ENCODE peak calls at places on chromosome 9, in five cellular contexts. One of them, this sample, is unnamed.

GRCh38 chr9:93597871-93598646 is 21.7 kb downstream of the PHF2 start:
- DNase-seq in stimulated activated CD4-positive, alpha-beta T cell treated with anti-CD3 and anti-CD28 coated beads, Interleukin-4, amount 100 ng/mL, for 48 hours: no peak
- DNase-seq in DMS53: no peak
- DNase-seq in WERI-Rb-1: no peak
- DNase-seq in stimulated activated CD8-positive, alpha-beta memory T cell treated with anti-CD3 and anti-CD28 coated beads, Interleukin-15, amount 100 ng/mL, for 4 hours: no peak
- DNase-seq in this sample: no peak

GRCh38 chr9:124632077-124632621 is 125.0 kb upstream of the NR5A1 start:
- DNase-seq in stimulated activated CD4-positive, alpha-beta T cell treated with anti-CD3 and anti-CD28 coated beads, Interleukin-4, amount 100 ng/mL, for 48 hours: no peak
- DNase-seq in DMS53: no peak
- DNase-seq in WERI-Rb-1: no peak
- DNase-seq in stimulated activated CD8-positive, alpha-beta memory T cell treated with anti-CD3 and anti-CD28 coated beads, Interleukin-15, amount 100 ng/mL, for 4 hours: no peak
- DNase-seq in this sample: no peak

GRCh38 chr9:81052846-81053245 is 636.5 kb downstream of the TLE1 start:
- DNase-seq in stimulated activated CD4-positive, alpha-beta T cell treated with anti-CD3 and anti-CD28 coated beads, Interleukin-4, amount 100 ng/mL, for 48 hours: no peak
- DNase-seq in DMS53: no peak
- DNase-seq in WERI-Rb-1: no peak
- DNase-seq in stimulated activated CD8-positive, alpha-beta memory T cell treated with anti-CD3 and anti-CD28 coated beads, Interleukin-15, amount 100 ng/mL, for 4 hours: no peak
- DNase-seq in this sample: no peak

GRCh38 chr9:86706391-86706790 is 240.9 kb downstream of the GAS1 start:
- DNase-seq in stimulated activated CD4-positive, alpha-beta T cell treated with anti-CD3 and anti-CD28 coated beads, Interleukin-4, amount 100 ng/mL, for 48 hours: no peak
- DNase-seq in DMS53: no peak
- DNase-seq in WERI-Rb-1: no peak
- DNase-seq in stimulated activated CD8-positive, alpha-beta memory T cell treated with anti-CD3 and anti-CD28 coated beads, Interleukin-15, amount 100 ng/mL, for 4 hours: no peak
- DNase-seq in this sample: no peak

GRCh38 chr9:4009006-4009511 is 290.8 kb downstream of the GLIS3 start:
- DNase-seq in stimulated activated CD4-positive, alpha-beta T cell treated with anti-CD3 and anti-CD28 coated beads, Interleukin-4, amount 100 ng/mL, for 48 hours: no peak
- DNase-seq in DMS53: no peak
- DNase-seq in WERI-Rb-1: no peak
- DNase-seq in stimulated activated CD8-positive, alpha-beta memory T cell treated with anti-CD3 and anti-CD28 coated beads, Interleukin-15, amount 100 ng/mL, for 4 hours: no peak
- DNase-seq in this sample: no peak

GRCh38 chr9:22992781-22993180 is 546.2 kb downstream of the DMRTA1 start:
- DNase-seq in stimulated activated CD4-positive, alpha-beta T cell treated with anti-CD3 and anti-CD28 coated beads, Interleukin-4, amount 100 ng/mL, for 48 hours: no peak
- DNase-seq in DMS53: no peak
- DNase-seq in WERI-Rb-1: no peak
- DNase-seq in stimulated activated CD8-positive, alpha-beta memory T cell treated with anti-CD3 and anti-CD28 coated beads, Interleukin-15, amount 100 ng/mL, for 4 hours: no peak
- DNase-seq in this sample: no peak

GRCh38 chr9:127884427-127884911 is 7.0 kb upstream of the AK1 start:
- DNase-seq in stimulated activated CD4-positive, alpha-beta T cell treated with anti-CD3 and anti-CD28 coated beads, Interleukin-4, amount 100 ng/mL, for 48 hours: no peak
- DNase-seq in DMS53: no peak
- DNase-seq in WERI-Rb-1: no peak
- DNase-seq in stimulated activated CD8-positive, alpha-beta memory T cell treated with anti-CD3 and anti-CD28 coated beads, Interleukin-15, amount 100 ng/mL, for 4 hours: no peak
- DNase-seq in this sample: no peak

GRCh38 chr9:112411626-112412027 is 31.7 kb downstream of the HSDL2 start:
- DNase-seq in stimulated activated CD4-positive, alpha-beta T cell treated with anti-CD3 and anti-CD28 coated beads, Interleukin-4, amount 100 ng/mL, for 48 hours: no peak
- DNase-seq in DMS53: no peak
- DNase-seq in WERI-Rb-1: no peak
- DNase-seq in stimulated activated CD8-positive, alpha-beta memory T cell treated with anti-CD3 and anti-CD28 coated beads, Interleukin-15, amount 100 ng/mL, for 4 hours: no peak
- DNase-seq in this sample: no peak

GRCh38 chr9:132622144-132622543 is 39.7 kb downstream of the BARHL1 start:
- DNase-seq in stimulated activated CD4-positive, alpha-beta T cell treated with anti-CD3 and anti-CD28 coated beads, Interleukin-4, amount 100 ng/mL, for 48 hours: no peak
- DNase-seq in DMS53: no peak
- DNase-seq in WERI-Rb-1: no peak
- DNase-seq in stimulated activated CD8-positive, alpha-beta memory T cell treated with anti-CD3 and anti-CD28 coated beads, Interleukin-15, amount 100 ng/mL, for 4 hours: no peak
- DNase-seq in this sample: no peak

GRCh38 chr9:135156525-135157510 is 69.3 kb downstream of the OLFM1 start:
- DNase-seq in stimulated activated CD4-positive, alpha-beta T cell treated with anti-CD3 and anti-CD28 coated beads, Interleukin-4, amount 100 ng/mL, for 48 hours: peak
- DNase-seq in DMS53: no peak
- DNase-seq in WERI-Rb-1: no peak
- DNase-seq in stimulated activated CD8-positive, alpha-beta memory T cell treated with anti-CD3 and anti-CD28 coated beads, Interleukin-15, amount 100 ng/mL, for 4 hours: no peak
- DNase-seq in this sample: no peak

GRCh38 chr9:99778829-99779228 is 42.9 kb upstream of the NR4A3 start:
- DNase-seq in stimulated activated CD4-positive, alpha-beta T cell treated with anti-CD3 and anti-CD28 coated beads, Interleukin-4, amount 100 ng/mL, for 48 hours: no peak
- DNase-seq in DMS53: no peak
- DNase-seq in WERI-Rb-1: no peak
- DNase-seq in stimulated activated CD8-positive, alpha-beta memory T cell treated with anti-CD3 and anti-CD28 coated beads, Interleukin-15, amount 100 ng/mL, for 4 hours: no peak
- DNase-seq in this sample: no peak

GRCh38 chr9:91407580-91408275 is 15.9 kb downstream of the NFIL3 start:
- DNase-seq in stimulated activated CD4-positive, alpha-beta T cell treated with anti-CD3 and anti-CD28 coated beads, Interleukin-4, amount 100 ng/mL, for 48 hours: no peak
- DNase-seq in DMS53: no peak
- DNase-seq in WERI-Rb-1: no peak
- DNase-seq in stimulated activated CD8-positive, alpha-beta memory T cell treated with anti-CD3 and anti-CD28 coated beads, Interleukin-15, amount 100 ng/mL, for 4 hours: no peak
- DNase-seq in this sample: no peak

GRCh38 chr9:91502913-91503649 is 79.4 kb upstream of the NFIL3 start:
- DNase-seq in stimulated activated CD4-positive, alpha-beta T cell treated with anti-CD3 and anti-CD28 coated beads, Interleukin-4, amount 100 ng/mL, for 48 hours: no peak
- DNase-seq in DMS53: no peak
- DNase-seq in WERI-Rb-1: no peak
- DNase-seq in stimulated activated CD8-positive, alpha-beta memory T cell treated with anti-CD3 and anti-CD28 coated beads, Interleukin-15, amount 100 ng/mL, for 4 hours: no peak
- DNase-seq in this sample: no peak

GRCh38 chr9:128916204-128916603 is 4.6 kb upstream of the PHYHD1 start:
- DNase-seq in stimulated activated CD4-positive, alpha-beta T cell treated with anti-CD3 and anti-CD28 coated beads, Interleukin-4, amount 100 ng/mL, for 48 hours: no peak
- DNase-seq in DMS53: no peak
- DNase-seq in WERI-Rb-1: no peak
- DNase-seq in stimulated activated CD8-positive, alpha-beta memory T cell treated with anti-CD3 and anti-CD28 coated beads, Interleukin-15, amount 100 ng/mL, for 4 hours: no peak
- DNase-seq in this sample: no peak

GRCh38 chr9:135015986-135016640 is 71.4 kb upstream of the OLFM1 start:
- DNase-seq in stimulated activated CD4-positive, alpha-beta T cell treated with anti-CD3 and anti-CD28 coated beads, Interleukin-4, amount 100 ng/mL, for 48 hours: no peak
- DNase-seq in DMS53: no peak
- DNase-seq in WERI-Rb-1: no peak
- DNase-seq in stimulated activated CD8-positive, alpha-beta memory T cell treated with anti-CD3 and anti-CD28 coated beads, Interleukin-15, amount 100 ng/mL, for 4 hours: no peak
- DNase-seq in this sample: no peak

GRCh38 chr9:104093162-104093561 is 947 bp upstream of the SMC2 start:
- DNase-seq in stimulated activated CD4-positive, alpha-beta T cell treated with anti-CD3 and anti-CD28 coated beads, Interleukin-4, amount 100 ng/mL, for 48 hours: no peak
- DNase-seq in DMS53: peak
- DNase-seq in WERI-Rb-1: peak
- DNase-seq in stimulated activated CD8-positive, alpha-beta memory T cell treated with anti-CD3 and anti-CD28 coated beads, Interleukin-15, amount 100 ng/mL, for 4 hours: no peak
- DNase-seq in this sample: no peak

GRCh38 chr9:127904888-127905728 is 5.7 kb upstream of the ST6GALNAC6 start:
- DNase-seq in stimulated activated CD4-positive, alpha-beta T cell treated with anti-CD3 and anti-CD28 coated beads, Interleukin-4, amount 100 ng/mL, for 48 hours: no peak
- DNase-seq in DMS53: no peak
- DNase-seq in WERI-Rb-1: no peak
- DNase-seq in stimulated activated CD8-positive, alpha-beta memory T cell treated with anti-CD3 and anti-CD28 coated beads, Interleukin-15, amount 100 ng/mL, for 4 hours: peak
- DNase-seq in this sample: peak

GRCh38 chr9:127092041-127092608 is 30.3 kb downstream of the ANGPTL2 start:
- DNase-seq in stimulated activated CD4-positive, alpha-beta T cell treated with anti-CD3 and anti-CD28 coated beads, Interleukin-4, amount 100 ng/mL, for 48 hours: no peak
- DNase-seq in DMS53: no peak
- DNase-seq in WERI-Rb-1: no peak
- DNase-seq in stimulated activated CD8-positive, alpha-beta memory T cell treated with anti-CD3 and anti-CD28 coated beads, Interleukin-15, amount 100 ng/mL, for 4 hours: no peak
- DNase-seq in this sample: no peak

GRCh38 chr9:33381231-33381791 is 21.1 kb downstream of the AQP7 start:
- DNase-seq in stimulated activated CD4-positive, alpha-beta T cell treated with anti-CD3 and anti-CD28 coated beads, Interleukin-4, amount 100 ng/mL, for 48 hours: no peak
- DNase-seq in DMS53: no peak
- DNase-seq in WERI-Rb-1: no peak
- DNase-seq in stimulated activated CD8-positive, alpha-beta memory T cell treated with anti-CD3 and anti-CD28 coated beads, Interleukin-15, amount 100 ng/mL, for 4 hours: no peak
- DNase-seq in this sample: no peak

GRCh38 chr9:3553076-3553765 is 27.4 kb upstream of the RFX3 start:
- DNase-seq in stimulated activated CD4-positive, alpha-beta T cell treated with anti-CD3 and anti-CD28 coated beads, Interleukin-4, amount 100 ng/mL, for 48 hours: no peak
- DNase-seq in DMS53: no peak
- DNase-seq in WERI-Rb-1: no peak
- DNase-seq in stimulated activated CD8-positive, alpha-beta memory T cell treated with anti-CD3 and anti-CD28 coated beads, Interleukin-15, amount 100 ng/mL, for 4 hours: no peak
- DNase-seq in this sample: no peak

GRCh38 chr9:81855538-81855937 is 72.7 kb upstream of the SPATA31D4 start:
- DNase-seq in stimulated activated CD4-positive, alpha-beta T cell treated with anti-CD3 and anti-CD28 coated beads, Interleukin-4, amount 100 ng/mL, for 48 hours: no peak
- DNase-seq in DMS53: no peak
- DNase-seq in WERI-Rb-1: no peak
- DNase-seq in stimulated activated CD8-positive, alpha-beta memory T cell treated with anti-CD3 and anti-CD28 coated beads, Interleukin-15, amount 100 ng/mL, for 4 hours: no peak
- DNase-seq in this sample: no peak

GRCh38 chr9:89549031-89549644 is 51.2 kb upstream of the SEMA4D start:
- DNase-seq in stimulated activated CD4-positive, alpha-beta T cell treated with anti-CD3 and anti-CD28 coated beads, Interleukin-4, amount 100 ng/mL, for 48 hours: peak
- DNase-seq in DMS53: peak
- DNase-seq in WERI-Rb-1: peak
- DNase-seq in stimulated activated CD8-positive, alpha-beta memory T cell treated with anti-CD3 and anti-CD28 coated beads, Interleukin-15, amount 100 ng/mL, for 4 hours: peak
- DNase-seq in this sample: peak

GRCh38 chr9:11086561-11086960 is 473.8 kb upstream of the PTPRD start:
- DNase-seq in stimulated activated CD4-positive, alpha-beta T cell treated with anti-CD3 and anti-CD28 coated beads, Interleukin-4, amount 100 ng/mL, for 48 hours: no peak
- DNase-seq in DMS53: no peak
- DNase-seq in WERI-Rb-1: no peak
- DNase-seq in stimulated activated CD8-positive, alpha-beta memory T cell treated with anti-CD3 and anti-CD28 coated beads, Interleukin-15, amount 100 ng/mL, for 4 hours: no peak
- DNase-seq in this sample: no peak

GRCh38 chr9:130789747-130790672 is 45.0 kb upstream of the ABL1 start:
- DNase-seq in stimulated activated CD4-positive, alpha-beta T cell treated with anti-CD3 and anti-CD28 coated beads, Interleukin-4, amount 100 ng/mL, for 48 hours: no peak
- DNase-seq in DMS53: peak
- DNase-seq in WERI-Rb-1: no peak
- DNase-seq in stimulated activated CD8-positive, alpha-beta memory T cell treated with anti-CD3 and anti-CD28 coated beads, Interleukin-15, amount 100 ng/mL, for 4 hours: no peak
- DNase-seq in this sample: no peak

GRCh38 chr9:92647671-92648446 is 22.1 kb downstream of the IPPK start:
- DNase-seq in stimulated activated CD4-positive, alpha-beta T cell treated with anti-CD3 and anti-CD28 coated beads, Interleukin-4, amount 100 ng/mL, for 48 hours: no peak
- DNase-seq in DMS53: no peak
- DNase-seq in WERI-Rb-1: no peak
- DNase-seq in stimulated activated CD8-positive, alpha-beta memory T cell treated with anti-CD3 and anti-CD28 coated beads, Interleukin-15, amount 100 ng/mL, for 4 hours: no peak
- DNase-seq in this sample: no peak

GRCh38 chr9:83491995-83492394 is 46.2 kb downstream of the FRMD3 start:
- DNase-seq in stimulated activated CD4-positive, alpha-beta T cell treated with anti-CD3 and anti-CD28 coated beads, Interleukin-4, amount 100 ng/mL, for 48 hours: no peak
- DNase-seq in DMS53: no peak
- DNase-seq in WERI-Rb-1: peak
- DNase-seq in stimulated activated CD8-positive, alpha-beta memory T cell treated with anti-CD3 and anti-CD28 coated beads, Interleukin-15, amount 100 ng/mL, for 4 hours: no peak
- DNase-seq in this sample: no peak

GRCh38 chr9:101119206-101119819 is 90.8 kb downstream of the PLPPR1 start:
- DNase-seq in stimulated activated CD4-positive, alpha-beta T cell treated with anti-CD3 and anti-CD28 coated beads, Interleukin-4, amount 100 ng/mL, for 48 hours: peak
- DNase-seq in DMS53: peak
- DNase-seq in WERI-Rb-1: peak
- DNase-seq in stimulated activated CD8-positive, alpha-beta memory T cell treated with anti-CD3 and anti-CD28 coated beads, Interleukin-15, amount 100 ng/mL, for 4 hours: no peak
- DNase-seq in this sample: no peak

GRCh38 chr9:95970356-95970755 is 94.9 kb downstream of the ERCC6L2 start:
- DNase-seq in stimulated activated CD4-positive, alpha-beta T cell treated with anti-CD3 and anti-CD28 coated beads, Interleukin-4, amount 100 ng/mL, for 48 hours: no peak
- DNase-seq in DMS53: no peak
- DNase-seq in WERI-Rb-1: no peak
- DNase-seq in stimulated activated CD8-positive, alpha-beta memory T cell treated with anti-CD3 and anti-CD28 coated beads, Interleukin-15, amount 100 ng/mL, for 4 hours: no peak
- DNase-seq in this sample: no peak

GRCh38 chr9:91411096-91411771 is 12.4 kb downstream of the NFIL3 start:
- DNase-seq in stimulated activated CD4-positive, alpha-beta T cell treated with anti-CD3 and anti-CD28 coated beads, Interleukin-4, amount 100 ng/mL, for 48 hours: no peak
- DNase-seq in DMS53: no peak
- DNase-seq in WERI-Rb-1: no peak
- DNase-seq in stimulated activated CD8-positive, alpha-beta memory T cell treated with anti-CD3 and anti-CD28 coated beads, Interleukin-15, amount 100 ng/mL, for 4 hours: no peak
- DNase-seq in this sample: no peak

GRCh38 chr9:16869961-16870605 is 387 bp downstream of the BNC2 start:
- DNase-seq in stimulated activated CD4-positive, alpha-beta T cell treated with anti-CD3 and anti-CD28 coated beads, Interleukin-4, amount 100 ng/mL, for 48 hours: no peak
- DNase-seq in DMS53: peak
- DNase-seq in WERI-Rb-1: peak
- DNase-seq in stimulated activated CD8-positive, alpha-beta memory T cell treated with anti-CD3 and anti-CD28 coated beads, Interleukin-15, amount 100 ng/mL, for 4 hours: no peak
- DNase-seq in this sample: no peak